ENCODE peak calls at places on chromosomes 1 and 21, in six cellular contexts. W is neural crest cell, F is activated B cell treated with CpG ODN at 0.5 μM for 24 hours, D is LoVo, X is NCI-H2081, K is NCI-H1694. P is an unnamed sample.

GRCh38 chr21:35102488-35103407 is 53.6 kb upstream of the RUNX1 start:
- DNase-seq in W (no peak), F (peak; percentile 24), D (no peak), X (no peak), K (peak; percentile 72), P (no peak)

GRCh38 chr1:119075614-119076013 is 64.8 kb downstream of the WARS2 start:
- DNase-seq in W (no peak), F (no peak), D (no peak), X (no peak), K (no peak), P (no peak)

GRCh38 chr1:58576727-58577675 is at the start of gene TACSTD2:
- DNase-seq in W (peak; percentile 18), F (peak; percentile 16), D (no peak), X (no peak), K (no peak), P (no peak)

GRCh38 chr1:12477936-12478611 is 139.9 kb downstream of the DHRS3 start:
- DNase-seq in W (no peak), F (no peak), D (peak; percentile 94), X (peak; percentile 90), K (no peak), P (peak; percentile 97)

GRCh38 chr1:194813109-194813508 is 1626.7 kb upstream of the B3GALT2 start:
- DNase-seq in W (no peak), F (no peak), D (no peak), X (no peak), K (no peak), P (peak; percentile 10)

GRCh38 chr1:240562111-240562590 is 49.8 kb downstream of the GREM2 start:
- DNase-seq in W (no peak), F (no peak), D (no peak), X (no peak), K (no peak), P (peak; percentile 9)

GRCh38 chr1:93740601-93741031 is 59.0 kb upstream of the BCAR3 start:
- DNase-seq in W (no peak), F (no peak), D (no peak), X (no peak), K (no peak), P (no peak)

GRCh38 chr1:107175102-107175501 is 34.3 kb downstream of the NTNG1 start:
- DNase-seq in W (no peak), F (no peak), D (no peak), X (peak; percentile 27), K (no peak), P (no peak)

GRCh38 chr1:157626099-157626498 is 28.2 kb upstream of the FCRL4 start:
- DNase-seq in W (no peak), F (peak; percentile 36), D (no peak), X (no peak), K (no peak), P (no peak)

GRCh38 chr1:14332158-14332557 is 266.3 kb upstream of the KAZN start:
- DNase-seq in W (no peak), F (no peak), D (no peak), X (no peak), K (no peak), P (no peak)

GRCh38 chr1:213163278-213163711 is 112.3 kb downstream of the RPS6KC1 start:
- DNase-seq in W (no peak), F (no peak), D (no peak), X (no peak), K (no peak), P (no peak)

GRCh38 chr1:29256395-29256794 is 20.1 kb downstream of the PTPRU start:
- DNase-seq in W (no peak), F (no peak), D (no peak), X (no peak), K (peak; percentile 11), P (no peak)

GRCh38 chr1:37755290-37755689 is 9.6 kb downstream of the EPHA10 start:
- DNase-seq in W (no peak), F (no peak), D (no peak), X (no peak), K (no peak), P (no peak)

GRCh38 chr1:206127336-206127735 is 10.1 kb upstream of the AVPR1B start:
- DNase-seq in W (no peak), F (no peak), D (no peak), X (no peak), K (no peak), P (no peak)

GRCh38 chr21:44377201-44377921 is 23.9 kb downstream of the TRPM2 start:
- DNase-seq in W (no peak), F (no peak), D (no peak), X (no peak), K (no peak), P (peak; percentile 32)

GRCh38 chr1:15799928-15800835 is 7.3 kb downstream of the UQCRHL start:
- DNase-seq in W (no peak), F (no peak), D (peak; percentile 99), X (no peak), K (no peak), P (no peak)

GRCh38 chr1:23657659-23658275 is 33.8 kb upstream of the RPL11 start:
- DNase-seq in W (peak; percentile 74), F (peak; percentile 32), D (peak; percentile 44), X (peak; percentile 18), K (peak; percentile 28), P (peak; percentile 39)

GRCh38 chr1:50458507-50458906 is 35.3 kb upstream of the DMRTA2 start:
- DNase-seq in W (no peak), F (no peak), D (no peak), X (no peak), K (no peak), P (no peak)

GRCh38 chr1:201190005-201190404 is 619 bp upstream of the IGFN1 start:
- DNase-seq in W (no peak), F (no peak), D (no peak), X (no peak), K (no peak), P (no peak)

GRCh38 chr1:241612533-241613505 is 27.4 kb downstream of the CHML start:
- DNase-seq in W (no peak), F (no peak), D (no peak), X (no peak), K (no peak), P (no peak)

GRCh38 chr1:200038987-200039848 is 11.7 kb downstream of the NR5A2 start:
- DNase-seq in W (no peak), F (peak; percentile 48), D (peak; percentile 54), X (peak; percentile 54), K (no peak), P (no peak)

GRCh38 chr1:23960291-23960718 is 677 bp downstream of the PNRC2 start:
- DNase-seq in W (no peak), F (no peak), D (no peak), X (no peak), K (no peak), P (no peak)

GRCh38 chr21:44875341-44875740 is 1.9 kb upstream of the PTTG1IP start:
- DNase-seq in W (no peak), F (no peak), D (no peak), X (no peak), K (peak; percentile 29), P (no peak)

GRCh38 chr1:85581802-85582686 is 1.5 kb downstream of the CCN1 start:
- DNase-seq in W (peak; percentile 26), F (no peak), D (no peak), X (no peak), K (no peak), P (no peak)

GRCh38 chr1:97936976-97937375 is 16.1 kb upstream of the DPYD start:
- DNase-seq in W (no peak), F (no peak), D (no peak), X (no peak), K (no peak), P (no peak)

GRCh38 chr1:180230791-180231505 is 884 bp downstream of the LHX4 start:
- DNase-seq in W (no peak), F (no peak), D (peak; percentile 72), X (no peak), K (no peak), P (no peak)

GRCh38 chr1:17434591-17434990 is 4.9 kb downstream of the RCC2 start:
- DNase-seq in W (no peak), F (no peak), D (no peak), X (no peak), K (no peak), P (no peak)

GRCh38 chr21:19328954-19329353 is 925.4 kb upstream of the TMPRSS15 start:
- DNase-seq in W (no peak), F (no peak), D (no peak), X (no peak), K (no peak), P (no peak)